ENCODE peak calls at places on chromosomes 5 and 9, in four cellular contexts. One of them, this sample, is unnamed.

GRCh38 chr9:110919609-110920008 is 118.7 kb downstream of the LPAR1 start:
- DNase-seq in lower leg skin: no peak
- DNase-seq in upper lobe of right lung: no peak
- DNase-seq in astrocyte of the spinal cord: peak
- DNase-seq in this sample: no peak

GRCh38 chr9:126306071-126306647 is 20.5 kb upstream of the MVB12B start:
- DNase-seq in astrocyte of the spinal cord: no peak
- DNase-seq in lower leg skin: peak
- DNase-seq in upper lobe of right lung: no peak
- DNase-seq in this sample: no peak

GRCh38 chr5:32754251-32754650 is 43.1 kb downstream of the NPR3 start:
- DNase-seq in lower leg skin: no peak
- DNase-seq in astrocyte of the spinal cord: no peak
- DNase-seq in upper lobe of right lung: no peak
- DNase-seq in this sample: no peak

GRCh38 chr5:109062669-109063068 is 315.0 kb downstream of the FER start:
- DNase-seq in upper lobe of right lung: no peak
- DNase-seq in lower leg skin: no peak
- DNase-seq in astrocyte of the spinal cord: no peak
- DNase-seq in this sample: peak

GRCh38 chr5:7576023-7576715 is 180.2 kb downstream of the ADCY2 start:
- DNase-seq in upper lobe of right lung: no peak
- DNase-seq in astrocyte of the spinal cord: no peak
- DNase-seq in lower leg skin: no peak
- DNase-seq in this sample: no peak

GRCh38 chr5:57066921-57067914 is 106.6 kb upstream of the GPBP1 start:
- DNase-seq in upper lobe of right lung: no peak
- DNase-seq in lower leg skin: no peak
- DNase-seq in astrocyte of the spinal cord: peak
- DNase-seq in this sample: no peak

GRCh38 chr9:16352791-16353401 is 517.6 kb downstream of the BNC2 start:
- DNase-seq in astrocyte of the spinal cord: no peak
- DNase-seq in upper lobe of right lung: no peak
- DNase-seq in lower leg skin: peak
- DNase-seq in this sample: no peak

GRCh38 chr9:21848615-21849014 is 46.2 kb downstream of the MTAP start:
- DNase-seq in upper lobe of right lung: no peak
- DNase-seq in astrocyte of the spinal cord: no peak
- DNase-seq in lower leg skin: no peak
- DNase-seq in this sample: no peak

GRCh38 chr9:112384690-112385089 is 4.8 kb downstream of the HSDL2 start:
- DNase-seq in upper lobe of right lung: no peak
- DNase-seq in astrocyte of the spinal cord: no peak
- DNase-seq in lower leg skin: no peak
- DNase-seq in this sample: no peak

GRCh38 chr5:172707285-172708182 is 63.5 kb downstream of the DUSP1 start:
- DNase-seq in astrocyte of the spinal cord: peak
- DNase-seq in upper lobe of right lung: peak
- DNase-seq in lower leg skin: no peak
- DNase-seq in this sample: peak

GRCh38 chr5:142466195-142466951 is 141.6 kb upstream of the SPRY4 start:
- DNase-seq in upper lobe of right lung: no peak
- DNase-seq in lower leg skin: peak
- DNase-seq in astrocyte of the spinal cord: no peak
- DNase-seq in this sample: no peak

GRCh38 chr5:84393969-84394368 is 9.3 kb upstream of the EDIL3 start:
- DNase-seq in lower leg skin: no peak
- DNase-seq in astrocyte of the spinal cord: peak
- DNase-seq in upper lobe of right lung: no peak
- DNase-seq in this sample: no peak

GRCh38 chr5:122311400-122311887 is 593 bp upstream of the SNCAIP start:
- DNase-seq in upper lobe of right lung: no peak
- DNase-seq in lower leg skin: no peak
- DNase-seq in astrocyte of the spinal cord: no peak
- DNase-seq in this sample: no peak

GRCh38 chr9:114348906-114349482 is 19.3 kb downstream of the ORM2 start:
- DNase-seq in lower leg skin: peak
- DNase-seq in upper lobe of right lung: peak
- DNase-seq in astrocyte of the spinal cord: peak
- DNase-seq in this sample: peak

GRCh38 chr5:159100928-159101646 is 1.4 kb upstream of the EBF1 start:
- DNase-seq in astrocyte of the spinal cord: no peak
- DNase-seq in upper lobe of right lung: no peak
- DNase-seq in lower leg skin: peak
- DNase-seq in this sample: no peak
- H3K4me3 ChIP-seq in astrocyte of the spinal cord: peak
- H3K4me3 ChIP-seq in upper lobe of right lung: peak
- H3K4me3 ChIP-seq in lower leg skin: peak
- H3K4me3 ChIP-seq in this sample: peak

DNA sequence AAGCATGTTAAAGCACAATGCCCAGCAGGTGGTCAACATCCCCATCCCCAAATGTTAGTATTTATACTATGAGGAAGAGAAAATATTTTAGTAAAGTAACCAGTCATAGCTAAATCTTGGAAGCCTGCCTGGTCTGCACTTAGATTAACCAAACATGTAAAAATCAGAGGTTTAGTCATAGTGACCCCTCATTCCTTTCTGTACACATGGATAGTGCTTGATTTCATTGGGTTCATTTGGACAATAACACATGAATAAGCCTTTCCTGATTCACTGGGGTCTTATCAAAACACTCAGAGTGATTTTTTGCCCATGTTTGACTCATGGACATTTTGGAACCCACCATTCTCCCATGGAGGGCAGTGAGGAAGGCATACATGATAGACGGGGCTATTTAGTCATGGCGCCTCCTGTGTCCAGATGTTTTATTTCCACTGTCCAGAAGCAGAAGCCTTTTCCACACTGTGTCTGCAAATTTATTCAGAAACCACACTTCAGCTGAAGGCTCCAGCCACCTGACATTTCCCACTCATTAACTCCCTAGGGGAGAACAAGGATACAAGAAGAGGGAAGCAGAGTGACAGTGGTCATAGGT is 32.5 kb downstream of the OR1J1 start:
- DNase-seq in upper lobe of right lung: no peak
- DNase-seq in astrocyte of the spinal cord: peak
- DNase-seq in lower leg skin: no peak
- DNase-seq in this sample: peak
- TF ChIP-seq CTCF in upper lobe of right lung: no peak
- TF ChIP-seq CTCF in astrocyte of the spinal cord: no peak
- TF ChIP-seq CTCF in lower leg skin: no peak
- TF ChIP-seq CTCF in this sample: no peak

GRCh38 chr9:131733601-131734061 is 6.2 kb downstream of the RAPGEF1 start:
- DNase-seq in upper lobe of right lung: no peak
- DNase-seq in lower leg skin: no peak
- DNase-seq in astrocyte of the spinal cord: peak
- DNase-seq in this sample: peak
- H3K4me3 ChIP-seq in upper lobe of right lung: no peak
- H3K4me3 ChIP-seq in lower leg skin: no peak
- H3K4me3 ChIP-seq in astrocyte of the spinal cord: no peak
- H3K4me3 ChIP-seq in this sample: no peak

DNA sequence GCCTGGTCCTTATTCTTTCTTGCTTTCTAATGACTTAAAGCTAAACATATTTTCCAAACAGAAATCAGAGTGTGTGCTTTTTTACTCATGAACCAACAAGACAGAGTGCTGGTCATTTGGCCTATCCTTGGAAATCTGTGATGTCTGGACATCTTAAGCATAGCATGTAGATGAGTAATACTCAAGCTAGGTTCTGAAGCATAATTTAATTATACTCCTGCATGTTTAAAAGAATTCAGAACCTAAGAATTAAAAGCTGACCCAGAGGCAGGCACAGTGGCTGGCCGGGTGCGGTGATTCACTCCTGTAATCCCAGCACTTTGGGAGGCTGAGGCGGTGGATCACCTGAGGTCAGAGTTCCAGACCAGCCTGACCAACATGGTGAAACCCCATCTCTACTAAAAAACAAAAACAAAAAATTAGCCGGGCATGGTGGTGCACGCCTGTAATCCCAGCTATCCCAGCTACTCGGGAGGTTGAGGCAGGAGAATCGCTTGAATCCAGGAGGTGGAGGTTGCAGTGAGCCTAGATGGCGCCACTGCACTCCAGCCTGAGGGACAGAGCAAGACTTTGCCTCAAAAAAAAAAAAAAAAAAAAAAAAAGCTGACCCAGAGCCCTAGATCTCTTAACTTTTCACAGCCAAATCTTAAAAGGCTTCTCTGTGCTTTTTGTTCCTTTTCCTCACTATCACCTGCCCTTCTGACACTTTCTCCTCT is 16.2 kb upstream of the TJP2 start:
- DNase-seq in astrocyte of the spinal cord: peak
- DNase-seq in upper lobe of right lung: no peak
- DNase-seq in lower leg skin: no peak
- DNase-seq in this sample: no peak
- TF ChIP-seq CTCF in astrocyte of the spinal cord: peak
- TF ChIP-seq CTCF in upper lobe of right lung: peak
- TF ChIP-seq CTCF in lower leg skin: no peak
- TF ChIP-seq CTCF in this sample: peak

GRCh38 chr5:88878976-88879375 is 4.0 kb downstream of the MEF2C start:
- DNase-seq in lower leg skin: no peak
- DNase-seq in upper lobe of right lung: no peak
- DNase-seq in astrocyte of the spinal cord: peak
- DNase-seq in this sample: no peak

GRCh38 chr5:88882321-88883038 is 504 bp downstream of the MEF2C start:
- DNase-seq in astrocyte of the spinal cord: peak
- DNase-seq in upper lobe of right lung: no peak
- DNase-seq in lower leg skin: no peak
- DNase-seq in this sample: no peak

GRCh38 chr5:88879724-88880123 is 3.3 kb downstream of the MEF2C start:
- DNase-seq in upper lobe of right lung: no peak
- DNase-seq in lower leg skin: no peak
- DNase-seq in astrocyte of the spinal cord: no peak
- DNase-seq in this sample: no peak

GRCh38 chr5:88881566-88881965 is 1.4 kb downstream of the MEF2C start:
- DNase-seq in lower leg skin: no peak
- DNase-seq in upper lobe of right lung: no peak
- DNase-seq in astrocyte of the spinal cord: peak
- DNase-seq in this sample: no peak

GRCh38 chr5:88880196-88880595 is 2.8 kb downstream of the MEF2C start:
- DNase-seq in astrocyte of the spinal cord: no peak
- DNase-seq in lower leg skin: no peak
- DNase-seq in upper lobe of right lung: no peak
- DNase-seq in this sample: no peak
- H3K4me3 ChIP-seq in astrocyte of the spinal cord: no peak
- H3K4me3 ChIP-seq in lower leg skin: no peak
- H3K4me3 ChIP-seq in upper lobe of right lung: peak
- H3K4me3 ChIP-seq in this sample: no peak

GRCh38 chr5:102651466-102651865 is 103.6 kb upstream of the PAM start:
- DNase-seq in astrocyte of the spinal cord: no peak
- DNase-seq in upper lobe of right lung: no peak
- DNase-seq in lower leg skin: no peak
- DNase-seq in this sample: no peak

GRCh38 chr5:102649731-102650130 is 105.4 kb upstream of the PAM start:
- DNase-seq in upper lobe of right lung: no peak
- DNase-seq in astrocyte of the spinal cord: peak
- DNase-seq in lower leg skin: no peak
- DNase-seq in this sample: no peak

DNA sequence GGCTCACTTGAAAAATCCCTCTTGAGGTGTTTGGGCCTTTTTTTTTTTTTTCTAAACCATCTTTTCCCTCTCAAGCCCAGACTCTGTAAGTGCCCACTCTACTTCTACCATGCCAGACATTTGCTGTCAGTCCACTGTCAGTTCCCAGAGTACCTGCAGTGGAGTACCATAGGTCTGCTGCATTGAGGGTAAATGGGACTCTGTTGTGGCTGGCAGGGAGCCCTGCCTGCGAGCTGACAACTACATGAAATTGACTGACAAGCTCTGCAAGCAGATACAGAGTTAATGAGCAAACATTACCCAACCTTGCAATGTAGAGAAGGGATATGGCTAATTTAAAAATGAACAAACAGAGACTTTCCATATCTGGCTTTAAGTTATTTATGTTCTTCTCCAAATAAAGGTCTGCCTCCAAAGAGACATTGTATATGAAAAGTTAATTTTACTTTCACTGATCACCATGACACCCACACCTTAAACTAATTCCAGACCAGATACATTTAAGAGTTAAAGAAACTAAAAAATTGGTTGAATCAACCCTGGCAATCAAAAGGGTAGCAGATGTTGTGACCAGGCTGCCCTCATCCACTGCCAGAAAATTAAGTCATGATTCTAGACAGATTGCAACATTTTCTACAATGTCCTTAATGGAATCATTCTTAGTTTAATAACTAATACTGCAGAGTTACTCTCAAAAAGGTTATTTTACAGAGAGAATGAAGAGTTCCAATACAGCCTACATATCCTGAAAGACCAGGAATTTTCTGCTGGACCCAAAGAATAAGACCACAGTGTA is 100.3 kb upstream of the PAM start:
- DNase-seq in astrocyte of the spinal cord: no peak
- DNase-seq in upper lobe of right lung: no peak
- DNase-seq in lower leg skin: no peak
- DNase-seq in this sample: no peak
- TF ChIP-seq CTCF in astrocyte of the spinal cord: no peak
- TF ChIP-seq CTCF in upper lobe of right lung: no peak
- TF ChIP-seq CTCF in lower leg skin: no peak
- TF ChIP-seq CTCF in this sample: no peak

DNA sequence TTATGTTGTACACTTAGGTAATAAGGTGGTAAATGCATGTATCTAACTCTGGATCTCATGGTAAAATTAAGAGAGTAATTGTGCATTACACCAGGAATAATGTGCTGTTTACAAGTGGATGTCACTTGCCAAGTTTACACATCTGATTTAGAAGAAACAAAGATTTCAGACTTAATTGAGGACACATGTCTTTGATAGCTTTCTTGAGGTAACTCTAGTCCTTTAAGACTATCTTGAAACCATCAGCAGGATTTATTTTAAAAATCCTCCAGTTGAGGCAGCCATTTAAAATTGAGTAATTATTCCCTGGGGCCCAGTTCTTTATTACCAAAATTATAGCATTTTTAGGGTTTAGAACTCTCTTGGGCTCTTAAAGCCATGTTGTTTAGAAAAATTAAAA is 70.9 kb downstream of the ZSWIM6 start:
- DNase-seq in lower leg skin: no peak
- DNase-seq in upper lobe of right lung: no peak
- DNase-seq in astrocyte of the spinal cord: no peak
- DNase-seq in this sample: no peak
- H3K4me3 ChIP-seq in lower leg skin: no peak
- H3K4me3 ChIP-seq in upper lobe of right lung: no peak
- H3K4me3 ChIP-seq in astrocyte of the spinal cord: no peak
- H3K4me3 ChIP-seq in this sample: no peak